ENCODE peak calls at places on chromosomes 2 and 18, in ten cellular contexts. H, D, B, F, C, Y, T, X, J and L are unnamed samples.

GRCh38 chr18:35005963-35006577 is 35.1 kb upstream of the MAPRE2 start:
- DNase-seq in D (no peak), T (no peak), C (peak), J (no peak), H (no peak), X (peak), F (no peak), Y (peak), B (peak), L (peak)

GRCh38 chr2:215313219-215313656 is 1.4 kb downstream of the ATIC start:
- DNase-seq in F (no peak), J (no peak), D (no peak), H (no peak), B (no peak), X (no peak), T (no peak), C (no peak), Y (no peak), L (no peak)

GRCh38 chr2:228329279-228329678 is 147.8 kb upstream of the SPHKAP start:
- DNase-seq in B (no peak), H (no peak), C (no peak), T (no peak), D (no peak), F (no peak), Y (no peak), J (no peak), X (no peak), L (no peak)

GRCh38 chr2:42792583-42793313 is at the start of gene HAAO:
- DNase-seq in X (peak), H (peak), F (no peak), D (peak), T (no peak), B (no peak), C (no peak), Y (no peak), J (peak), L (no peak)

GRCh38 chr2:142422041-142422440 is 291.2 kb upstream of the LRP1B start:
- DNase-seq in D (no peak), J (no peak), F (no peak), T (no peak), Y (no peak), X (no peak), B (no peak), H (no peak), C (no peak), L (no peak)

GRCh38 chr2:199488772-199489400 is 31.1 kb upstream of the SATB2 start:
- DNase-seq in F (peak), D (no peak), Y (peak), X (peak), T (peak), B (no peak), H (peak), C (peak), J (peak), L (peak)

GRCh38 chr2:40964509-40964908 is 512.6 kb upstream of the SLC8A1 start:
- DNase-seq in Y (no peak), D (no peak), H (no peak), C (no peak), X (no peak), T (no peak), J (no peak), F (no peak), B (no peak), L (no peak)

GRCh38 chr2:207635468-207636200 is 10.4 kb upstream of the METTL21A start:
- DNase-seq in X (no peak), Y (no peak), B (no peak), H (no peak), D (no peak), T (no peak), C (no peak), F (no peak), J (no peak), L (no peak)

GRCh38 chr2:11393711-11394236 is 49.3 kb upstream of the ROCK2 start:
- DNase-seq in Y (no peak), H (no peak), J (no peak), D (no peak), X (no peak), F (no peak), T (no peak), C (no peak), B (no peak), L (peak)

GRCh38 chr18:8706545-8706980 is 1.2 kb downstream of the MTCL1 start:
- DNase-seq in B (no peak), T (no peak), X (peak), D (no peak), J (peak), C (no peak), F (no peak), H (no peak), Y (no peak), L (no peak)

GRCh38 chr18:63452273-63452672 is 24.5 kb upstream of the SERPINB5 start:
- DNase-seq in H (no peak), Y (no peak), X (no peak), T (no peak), C (no peak), B (no peak), D (peak), J (no peak), F (no peak), L (no peak)

GRCh38 chr18:50602466-50602865 is 42.6 kb downstream of the MAPK4 start:
- DNase-seq in B (no peak), T (no peak), H (no peak), F (no peak), D (no peak), X (no peak), J (no peak), C (no peak), Y (no peak), L (no peak)

GRCh38 chr2:41197781-41198180 is 745.9 kb upstream of the SLC8A1 start:
- DNase-seq in T (no peak), Y (peak), H (no peak), C (no peak), X (no peak), F (no peak), J (no peak), B (no peak), D (no peak), L (no peak)

GRCh38 chr18:47731276-47731675 is 199.2 kb downstream of the SMAD2 start:
- DNase-seq in B (no peak), H (no peak), F (no peak), Y (no peak), D (no peak), J (no peak), T (no peak), X (no peak), C (no peak), L (no peak)

GRCh38 chr2:196482119-196483065 is 157.1 kb upstream of the CCDC150 start:
- DNase-seq in Y (no peak), J (no peak), C (peak), H (no peak), F (no peak), T (no peak), D (no peak), B (no peak), X (no peak), L (peak)

GRCh38 chr18:49898421-49898820 is 85.1 kb upstream of the ACAA2 start:
- DNase-seq in Y (peak), C (peak), B (peak), H (peak), F (peak), J (peak), D (peak), X (peak), T (peak), L (peak)

GRCh38 chr2:150643106-150643730 is 155.8 kb upstream of the RND3 start:
- DNase-seq in H (no peak), B (no peak), T (no peak), Y (no peak), F (no peak), J (no peak), C (no peak), X (no peak), D (no peak), L (peak)

GRCh38 chr18:62037989-62038778 is 145.4 kb upstream of the RNF152 start:
- DNase-seq in C (no peak), D (no peak), Y (no peak), B (no peak), H (no peak), X (no peak), T (no peak), F (no peak), J (no peak), L (peak)

GRCh38 chr2:120765911-120766757 is 30.5 kb downstream of the GLI2 start:
- DNase-seq in J (no peak), C (peak), T (no peak), D (peak), Y (no peak), X (no peak), B (peak), H (no peak), F (no peak), L (peak)

GRCh38 chr2:195442458-195443175 is 214.4 kb upstream of the SLC39A10 start:
- DNase-seq in T (no peak), J (no peak), H (no peak), X (no peak), B (no peak), F (no peak), C (no peak), D (no peak), Y (no peak), L (no peak)

GRCh38 chr2:11657646-11658045 is 12.3 kb downstream of the NTSR2 start:
- DNase-seq in B (no peak), T (no peak), Y (no peak), J (no peak), D (no peak), H (no peak), F (no peak), X (no peak), C (no peak), L (no peak)

GRCh38 chr2:105919191-105919811 is 174.6 kb downstream of the NCK2 start:
- DNase-seq in T (peak), Y (no peak), F (no peak), H (peak), C (no peak), X (no peak), J (no peak), B (no peak), D (no peak), L (no peak)

GRCh38 chr2:43986600-43986999 is 9.2 kb downstream of the LRPPRC start:
- DNase-seq in J (no peak), H (no peak), Y (no peak), X (no peak), C (no peak), B (no peak), D (no peak), T (no peak), F (no peak), L (no peak)

GRCh38 chr2:58866040-58866439 is 624.9 kb upstream of the FANCL start:
- DNase-seq in Y (peak), B (no peak), F (no peak), X (no peak), C (no peak), J (peak), H (no peak), D (no peak), T (no peak), L (no peak)

GRCh38 chr2:60519259-60519863 is 34.1 kb downstream of the BCL11A start:
- DNase-seq in Y (no peak), X (peak), D (no peak), H (no peak), J (no peak), T (no peak), F (no peak), B (no peak), C (no peak), L (no peak)

GRCh38 chr2:184830531-184830930 is 232.2 kb downstream of the ZNF804A start:
- DNase-seq in C (no peak), H (no peak), T (no peak), J (no peak), F (no peak), B (no peak), Y (no peak), X (no peak), D (no peak), L (no peak)

GRCh38 chr18:63850010-63850409 is 37.5 kb upstream of the SERPINB2 start:
- DNase-seq in C (no peak), B (no peak), T (no peak), X (no peak), F (no peak), J (no peak), D (no peak), H (peak), Y (no peak), L (peak)